ENCODE peak calls at places on chromosomes 12 and 14, in five cellular contexts. Y is CD8-positive, alpha-beta T cell; W is tibial artery; L is HCT116; Z is neural progenitor cell. D is an unnamed sample.
A peak's percentile ranks its signal among the peaks of the same experiment; 100 is the strongest.

GRCh38 chr14:103122578-103123127 is 608 bp upstream of the TNFAIP2 start:
- DNase-seq in Y (no peak), W (no peak), L (no peak), Z (peak; percentile 57), D (peak; percentile 75)

GRCh38 chr14:61218765-61219164 is 62.4 kb downstream of the TMEM30B start:
- DNase-seq in Y (no peak), W (peak; percentile 39), L (no peak), Z (no peak), D (peak; percentile 25)

GRCh38 chr12:100741084-100741711 is 53.4 kb upstream of the ANO4 start:
- DNase-seq in Y (no peak), W (no peak), L (peak; percentile 6), Z (peak; percentile 36), D (no peak)

GRCh38 chr12:59115526-59115925 is 195.2 kb upstream of the LRIG3 start:
- DNase-seq in Y (no peak), W (no peak), L (no peak), Z (no peak), D (no peak)

GRCh38 chr14:72812292-72812851 is 81.5 kb downstream of the DPF3 start:
- DNase-seq in Y (no peak), W (peak; percentile 50), L (no peak), Z (peak; percentile 15), D (peak; percentile 89)

GRCh38 chr12:65100140-65100539 is 21.0 kb downstream of the WIF1 start:
- DNase-seq in Y (no peak), W (no peak), L (no peak), Z (peak; percentile 45), D (no peak)

GRCh38 chr12:106333010-106333409 is 24.5 kb upstream of the POLR3B start:
- DNase-seq in Y (no peak), W (no peak), L (no peak), Z (no peak), D (no peak)

GRCh38 chr12:37543131-37543965 is 773.2 kb upstream of the ALG10B start:
- DNase-seq in Y (no peak), W (no peak), L (no peak), Z (no peak), D (no peak)

GRCh38 chr12:107319536-107320030 is 226.2 kb upstream of the CRY1 start:
- DNase-seq in Y (no peak), W (no peak), L (no peak), Z (peak; percentile 57), D (no peak)

GRCh38 chr12:118102609-118103008 is 1.2 kb downstream of the VSIG10 start:
- DNase-seq in Y (no peak), W (no peak), L (no peak), Z (no peak), D (no peak)

GRCh38 chr12:85036241-85036707 is at the start of the genes LRRIQ1 and TSPAN19:
- DNase-seq in Y (no peak), W (peak; percentile 29), L (peak; percentile 70), Z (peak; percentile 99), D (peak; percentile 54)

GRCh38 chr14:33376510-33376909 is 437.8 kb downstream of the NPAS3 start:
- DNase-seq in Y (no peak), W (no peak), L (no peak), Z (no peak), D (no peak)

GRCh38 chr14:100902295-100902694 is 1.2 kb downstream of the RTL1 start:
- DNase-seq in Y (no peak), W (no peak), L (peak; percentile 7), Z (peak; percentile 64), D (no peak)

GRCh38 chr12:51911307-51911706 is 4.0 kb downstream of the ACVRL1 start:
- DNase-seq in Y (no peak), W (no peak), L (no peak), Z (no peak), D (no peak)

GRCh38 chr12:51911788-51912711 is 4.7 kb downstream of the ACVRL1 start:
- DNase-seq in Y (no peak), W (peak; percentile 62), L (no peak), Z (no peak), D (peak; percentile 65)

GRCh38 chr12:51915003-51915625 is 7.8 kb downstream of the ACVRL1 start:
- DNase-seq in Y (no peak), W (no peak), L (no peak), Z (no peak), D (no peak)

GRCh38 chr12:51914034-51914923 is 7.0 kb downstream of the ACVRL1 start:
- DNase-seq in Y (no peak), W (no peak), L (no peak), Z (no peak), D (peak; percentile 74)

DNA sequence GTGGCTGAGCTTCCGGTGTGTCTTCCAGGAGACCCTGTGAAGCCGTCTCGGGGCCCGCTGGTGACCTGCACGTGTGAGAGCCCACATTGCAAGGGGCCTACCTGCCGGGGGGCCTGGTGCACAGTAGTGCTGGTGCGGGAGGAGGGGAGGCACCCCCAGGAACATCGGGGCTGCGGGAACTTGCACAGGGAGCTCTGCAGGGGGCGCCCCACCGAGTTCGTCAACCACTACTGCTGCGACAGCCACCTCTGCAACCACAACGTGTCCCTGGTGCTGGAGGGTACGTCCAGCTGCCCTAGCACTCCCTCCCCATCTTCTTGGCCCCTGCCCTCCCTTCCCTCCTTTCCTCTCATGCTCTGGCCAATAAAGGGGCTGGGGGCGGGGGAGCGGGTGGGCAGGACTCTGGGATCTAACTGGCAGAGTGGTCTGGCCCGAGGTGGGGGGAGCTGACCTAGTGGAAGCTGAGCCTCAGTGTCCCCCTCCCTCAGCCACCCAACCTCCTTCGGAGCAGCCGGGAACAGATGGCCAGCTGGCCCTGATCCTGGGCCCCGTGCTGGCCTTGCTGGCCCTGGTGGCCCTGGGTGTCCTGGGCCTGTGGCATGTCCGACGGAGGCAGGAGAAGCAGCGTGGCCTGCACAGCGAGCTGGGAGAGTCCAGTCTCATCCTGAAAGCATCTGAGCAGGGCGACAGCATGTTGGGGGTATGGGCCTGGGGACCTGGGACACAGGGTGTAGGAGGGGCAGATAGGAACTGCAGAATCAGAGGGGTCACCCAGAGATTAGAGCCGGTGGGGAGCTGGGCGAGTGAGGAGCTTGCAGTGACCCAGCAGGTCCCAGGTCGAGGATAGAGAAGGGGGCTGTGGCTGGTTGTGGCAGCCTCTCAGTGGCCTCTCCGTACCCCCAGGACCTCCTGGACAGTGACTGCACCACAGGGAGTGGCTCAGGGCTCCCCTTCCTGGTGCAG is 6.0 kb downstream of the ACVRL1 start:
- DNase-seq in Y (no peak), W (no peak), L (no peak), Z (no peak), D (no peak)
- TF ChIP-seq CTCF in Y (no peak), W (no peak), L (peak; percentile 39), Z (peak; percentile 44), D (peak; percentile 11)

GRCh38 chr12:96237035-96237434 is 42.9 kb downstream of the ELK3 start:
- DNase-seq in Y (no peak), W (no peak), L (no peak), Z (no peak), D (no peak)

GRCh38 chr12:96235497-96235826 is 41.3 kb downstream of the ELK3 start:
- DNase-seq in Y (no peak), W (no peak), L (no peak), Z (no peak), D (no peak)

GRCh38 chr12:96237465-96238077 is 43.4 kb downstream of the ELK3 start:
- DNase-seq in Y (no peak), W (peak; percentile 87), L (no peak), Z (no peak), D (no peak)

GRCh38 chr12:96234591-96235496 is 40.7 kb downstream of the ELK3 start:
- DNase-seq in Y (no peak), W (no peak), L (no peak), Z (no peak), D (no peak)

GRCh38 chr12:96236221-96236822 is 42.1 kb downstream of the ELK3 start:
- DNase-seq in Y (no peak), W (peak; percentile 54), L (no peak), Z (no peak), D (peak; percentile 64)
- H3K4me1 ChIP-seq in Y (peaks cover 36% of the 10 kb centered on the region), W (peaks cover 40% of the 10 kb centered on the region), L (no peaks in the 10 kb centered on the region), Z (no peaks in the 10 kb centered on the region), D (peaks cover 79% of the 10 kb centered on the region)

GRCh38 chr12:132578118-132578517 is 32.3 kb downstream of the LRCOL1 start:
- DNase-seq in Y (no peak), W (no peak), L (no peak), Z (no peak), D (no peak)
- TF ChIP-seq CTCF in Y (no peak), W (no peak), L (no peak), Z (no peak), D (no peak)

DNA sequence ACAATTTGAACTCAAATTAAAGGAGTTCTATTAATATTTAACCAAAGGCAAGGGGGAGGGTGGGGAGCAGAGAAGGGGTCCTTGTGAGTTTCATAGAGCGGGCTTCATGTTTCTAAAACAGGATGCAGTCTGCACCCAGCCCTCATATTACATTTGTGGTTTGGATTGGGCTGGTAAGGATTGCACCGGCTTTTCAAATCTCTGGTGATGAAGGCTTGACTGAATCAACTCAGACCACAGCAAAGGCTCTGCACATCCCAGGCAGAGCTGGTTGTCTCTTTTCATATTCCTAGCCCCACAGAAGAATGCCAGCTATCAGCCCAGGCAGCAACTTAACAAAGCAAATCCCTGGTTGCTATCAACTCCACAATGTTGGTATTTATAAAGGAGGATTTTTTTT is 1221.4 kb downstream of the VRK1 start:
- DNase-seq in Y (peak; percentile 16), W (no peak), L (no peak), Z (no peak), D (no peak)
- H3K4me1 ChIP-seq in Y (peaks cover 72% of the 10 kb centered on the region), W (no peaks in the 10 kb centered on the region), L (no peaks in the 10 kb centered on the region), Z (peaks cover 11% of the 10 kb centered on the region), D (no peaks in the 10 kb centered on the region)

DNA sequence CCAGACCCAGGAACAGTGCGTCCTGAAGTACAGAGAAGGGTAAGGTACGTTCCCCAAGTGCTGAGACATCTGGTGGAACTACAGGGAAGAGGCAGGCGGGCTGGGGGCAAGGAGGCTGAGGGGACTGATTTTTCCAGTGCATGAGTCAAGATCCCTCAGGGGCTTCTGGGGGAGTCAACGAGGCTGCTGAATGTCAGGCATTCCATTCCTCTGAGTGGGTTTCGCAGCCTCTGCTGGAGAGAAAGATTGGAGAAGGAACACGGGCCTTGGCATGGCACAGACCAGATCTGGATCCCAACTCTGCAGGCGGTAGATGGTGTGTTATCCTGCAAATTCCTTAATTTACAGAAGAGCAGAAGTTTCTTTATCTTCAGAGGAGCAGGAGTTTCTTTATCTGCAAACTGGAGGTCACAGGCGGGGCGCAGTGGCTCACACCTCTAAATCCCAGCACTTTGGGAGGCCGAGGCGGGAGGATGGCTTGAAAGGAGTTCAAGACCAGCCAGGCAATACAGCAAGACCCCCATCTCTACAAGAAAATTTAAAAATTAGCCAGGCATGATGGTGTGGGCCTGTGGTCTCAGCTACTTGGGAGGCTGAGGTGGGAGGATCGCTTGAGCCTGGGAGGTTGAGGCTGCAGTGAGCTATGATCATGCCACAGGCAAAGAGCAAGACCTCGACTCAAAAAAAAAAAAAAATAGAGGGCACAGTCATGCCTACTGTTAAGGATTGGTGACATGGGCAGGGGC is 132.6 kb upstream of the MAP1LC3B2 start:
- DNase-seq in Y (no peak), W (peak; percentile 79), L (peak; percentile 87), Z (peak; percentile 50), D (peak; percentile 44)
- TF ChIP-seq CTCF in Y (no peak), W (peak; percentile 39), L (peak; percentile 48), Z (no peak), D (no peak)

GRCh38 chr14:63933110-63933509 is 80.3 kb downstream of the SYNE2 start:
- DNase-seq in Y (no peak), W (no peak), L (no peak), Z (no peak), D (no peak)
- H3K4me1 ChIP-seq in Y (peaks cover 13% of the 10 kb centered on the region), W (no peaks in the 10 kb centered on the region), L (no peaks in the 10 kb centered on the region), Z (peaks cover 27% of the 10 kb centered on the region), D (peaks cover 9% of the 10 kb centered on the region)

D was measured in heart left ventricle.